ENCODE peak calls at places on chromosome 18, in nine cellular contexts. Q is GM12865; P is CD8-positive, alpha-beta T cell; W is lower lobe of right lung; H is esophagus squamous epithelium; V is right atrium auricular region; M is GM20000; N is bronchial epithelial cell; R is endodermal cell. E is an unnamed sample.

GRCh38 chr18:58388736-58389135 is 240.2 kb downstream of the ALPK2 start:
- DNase-seq in H (no peak), M (no peak), N (no peak), R (peak), W (no peak), Q (no peak), V (peak), P (no peak), E (no peak)

GRCh38 chr18:24208270-24209035 is 69.6 kb downstream of the CABYR start:
- DNase-seq in P (no peak), R (no peak), Q (no peak), N (peak), H (no peak), M (no peak), W (no peak), V (no peak), E (no peak)

GRCh38 chr18:72637319-72638113 is 93.4 kb upstream of the CBLN2 start:
- DNase-seq in R (no peak), V (no peak), N (no peak), W (no peak), M (no peak), H (no peak), Q (no peak), P (no peak), E (no peak)

GRCh38 chr18:3340682-3341097 is 78.8 kb downstream of the MYL12B start:
- DNase-seq in Q (no peak), P (no peak), R (no peak), H (no peak), W (no peak), V (no peak), N (peak), M (no peak), E (no peak)

GRCh38 chr18:26746284-26747130 is 119.0 kb downstream of the AQP4 start:
- DNase-seq in M (no peak), R (no peak), H (no peak), Q (no peak), N (peak), V (no peak), P (no peak), W (no peak), E (no peak)

GRCh38 chr18:78649421-78649820 is 330.2 kb upstream of the SALL3 start:
- DNase-seq in V (no peak), H (no peak), Q (no peak), W (no peak), R (no peak), N (no peak), M (no peak), P (no peak), E (no peak)

GRCh38 chr18:37476182-37476581 is 89.4 kb downstream of the CELF4 start:
- DNase-seq in W (no peak), R (peak), M (peak), P (no peak), V (no peak), H (no peak), N (peak), Q (peak), E (no peak)

GRCh38 chr18:12338382-12338781 is 30.3 kb downstream of the TUBB6 start:
- DNase-seq in V (no peak), W (no peak), M (no peak), P (no peak), H (no peak), N (no peak), Q (no peak), R (no peak), E (no peak)

GRCh38 chr18:6054443-6054842 is 159.1 kb upstream of the TMEM200C start:
- DNase-seq in Q (no peak), H (no peak), N (no peak), P (no peak), W (no peak), R (no peak), V (no peak), M (no peak), E (no peak)

GRCh38 chr18:53819671-53820070 is 404.8 kb downstream of the MBD2 start:
- DNase-seq in Q (no peak), M (no peak), P (no peak), H (no peak), R (no peak), N (no peak), W (peak), V (no peak), E (no peak)

GRCh38 chr18:26540041-26540628 is 8.2 kb downstream of the KCTD1 start:
- DNase-seq in R (no peak), M (no peak), N (peak), W (no peak), Q (no peak), H (no peak), V (no peak), P (no peak), E (no peak)

GRCh38 chr18:37270046-37270665 is 295.4 kb downstream of the CELF4 start:
- DNase-seq in M (peak), N (peak), R (peak), V (no peak), Q (peak), H (no peak), P (no peak), W (no peak), E (peak)

DNA sequence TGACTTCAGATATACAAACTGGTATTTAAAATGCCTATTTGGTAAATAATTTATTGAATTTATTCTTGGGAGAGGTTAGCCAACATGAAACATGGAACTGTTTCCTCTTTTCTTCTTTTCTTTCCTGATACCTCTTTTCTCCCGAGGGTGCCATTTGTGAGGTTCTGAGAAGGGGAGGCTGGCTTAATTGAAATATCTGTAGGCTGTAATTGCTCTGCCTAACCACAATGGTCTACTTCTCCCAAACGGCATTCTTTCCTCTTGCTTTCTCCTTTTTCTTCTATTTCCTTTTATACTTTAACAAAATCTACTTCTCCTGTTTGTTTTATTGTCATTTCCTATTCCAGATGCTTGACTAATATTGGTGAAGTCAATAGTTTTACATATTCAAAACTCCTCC is 114.9 kb downstream of the TCF4 start:
- DNase-seq in V (no peak), Q (no peak), P (no peak), R (no peak), N (no peak), W (no peak), M (no peak), H (no peak), E (no peak)
- TF ChIP-seq CTCF in V (no peak), Q (no peak), P (no peak), R (no peak), N (no peak), W (no peak), M (no peak), H (no peak), E (no peak)

DNA sequence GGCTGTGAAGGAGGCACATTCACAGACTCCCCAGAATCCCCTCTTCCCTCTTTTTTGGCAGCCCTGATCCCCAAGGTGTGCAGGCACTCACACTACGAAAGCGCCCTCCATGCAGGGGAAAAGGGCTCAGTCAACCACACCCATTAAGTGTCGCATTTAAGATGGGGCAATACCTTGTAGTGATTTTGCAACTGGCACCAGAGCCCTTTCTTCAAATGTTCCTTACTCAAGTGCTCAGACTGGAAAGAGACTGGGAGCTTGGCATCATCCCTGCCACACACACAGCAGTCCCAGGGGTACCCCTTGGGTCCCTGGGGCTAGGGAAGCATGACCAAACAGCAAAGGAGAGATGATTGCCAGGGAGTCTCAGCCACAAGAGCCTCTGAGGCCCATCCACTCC is 190.1 kb downstream of the HAUS1 start:
- DNase-seq in W (no peak), N (no peak), Q (no peak), R (no peak), H (no peak), M (no peak), P (no peak), V (no peak), E (no peak)
- TF ChIP-seq CTCF in W (no peak), N (no peak), Q (no peak), R (no peak), H (no peak), M (no peak), P (no peak), V (no peak), E (no peak)

GRCh38 chr18:2336993-2337392 is 234.3 kb downstream of the METTL4 start:
- DNase-seq in R (no peak), V (no peak), W (no peak), Q (no peak), M (no peak), P (no peak), H (no peak), N (no peak), E (no peak)

GRCh38 chr18:2338601-2339000 is 232.7 kb downstream of the METTL4 start:
- DNase-seq in P (no peak), Q (no peak), R (no peak), N (no peak), W (no peak), H (no peak), V (no peak), M (no peak), E (no peak)

GRCh38 chr18:2337552-2338141 is 233.7 kb downstream of the METTL4 start:
- DNase-seq in N (peak), R (peak), W (no peak), Q (peak), M (peak), P (peak), H (no peak), V (no peak), E (no peak)
- TF ChIP-seq CTCF in N (peak), R (peak), W (peak), Q (peak), M (peak), P (peak), H (peak), V (peak), E (no peak)

DNA sequence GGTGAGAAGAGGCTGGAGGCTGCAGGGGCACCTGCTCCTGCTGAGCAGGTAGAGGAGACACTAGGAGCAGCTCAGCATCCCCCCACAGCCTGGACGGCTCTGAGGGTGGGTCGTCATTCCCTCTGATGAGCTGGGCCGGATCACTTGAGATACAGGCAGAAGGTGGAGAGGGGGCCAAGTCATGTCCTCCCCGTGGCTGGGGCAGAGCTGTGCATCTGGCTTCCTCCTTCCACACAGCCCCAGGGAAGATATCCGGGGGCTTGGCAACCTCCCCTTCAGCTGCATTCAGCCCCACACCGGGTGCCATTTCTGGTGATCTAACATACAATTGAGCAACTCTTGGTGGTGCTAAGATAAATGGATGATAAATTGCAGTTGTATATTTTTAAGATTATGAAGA is 236.9 kb downstream of the LDLRAD4 start:
- DNase-seq in M (no peak), Q (no peak), W (no peak), H (no peak), N (no peak), P (no peak), V (peak), R (no peak), E (no peak)
- TF ChIP-seq CTCF in M (no peak), Q (no peak), W (no peak), H (no peak), N (no peak), P (no peak), V (no peak), R (no peak), E (no peak)

DNA sequence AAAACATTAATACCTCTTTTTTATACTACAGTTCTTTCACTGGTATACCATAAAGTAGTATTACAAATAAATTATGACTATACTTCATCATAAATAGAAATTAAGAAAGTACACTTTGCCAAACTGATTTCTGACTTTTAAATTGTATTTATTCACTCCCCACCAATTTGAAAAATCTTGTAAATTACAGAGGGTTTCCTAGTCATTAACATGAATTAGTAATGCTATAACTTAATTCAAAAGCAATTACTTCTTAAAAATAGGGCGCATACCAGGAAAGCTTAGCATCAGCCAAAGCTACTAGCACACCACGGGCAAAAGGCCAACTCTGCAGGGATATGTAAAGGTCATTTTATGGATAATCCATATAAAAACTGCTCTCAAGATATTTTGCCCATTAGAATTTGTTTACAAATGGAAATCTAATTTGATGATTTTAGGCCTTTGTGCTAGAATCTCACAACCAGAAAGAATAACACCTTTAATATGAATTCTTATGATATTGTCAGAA is 142.3 kb downstream of the PIGN start:
- DNase-seq in N (no peak), H (no peak), V (no peak), Q (no peak), R (no peak), P (no peak), M (no peak), W (no peak), E (no peak)
- TF ChIP-seq CTCF in N (no peak), H (no peak), V (no peak), Q (no peak), R (no peak), P (no peak), M (no peak), W (no peak), E (no peak)

DNA sequence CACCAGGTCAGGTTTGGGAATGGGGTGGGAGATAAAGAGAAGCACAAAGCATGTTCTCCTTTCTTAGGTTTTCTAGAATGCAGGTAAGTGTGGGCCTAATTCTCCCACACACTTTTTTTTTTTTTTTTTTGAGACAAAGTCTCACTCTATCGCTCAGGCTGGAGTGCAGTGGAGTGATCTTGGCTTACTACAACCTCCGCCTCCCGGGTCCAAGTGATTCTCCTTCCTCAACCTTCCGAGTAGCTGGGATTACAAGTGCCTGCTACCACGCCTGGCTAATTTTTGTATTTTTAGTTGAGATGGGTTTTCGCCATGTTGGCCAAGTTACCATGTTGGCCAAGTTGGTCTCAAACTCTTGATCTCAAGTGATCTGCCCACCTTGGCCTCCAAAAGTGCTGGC is 26.3 kb downstream of the LIPG start:
- DNase-seq in W (no peak), H (no peak), P (no peak), N (no peak), R (no peak), Q (no peak), M (no peak), V (no peak), E (no peak)
- TF ChIP-seq CTCF in W (no peak), H (no peak), P (no peak), N (no peak), R (no peak), Q (no peak), M (no peak), V (no peak), E (no peak)

DNA sequence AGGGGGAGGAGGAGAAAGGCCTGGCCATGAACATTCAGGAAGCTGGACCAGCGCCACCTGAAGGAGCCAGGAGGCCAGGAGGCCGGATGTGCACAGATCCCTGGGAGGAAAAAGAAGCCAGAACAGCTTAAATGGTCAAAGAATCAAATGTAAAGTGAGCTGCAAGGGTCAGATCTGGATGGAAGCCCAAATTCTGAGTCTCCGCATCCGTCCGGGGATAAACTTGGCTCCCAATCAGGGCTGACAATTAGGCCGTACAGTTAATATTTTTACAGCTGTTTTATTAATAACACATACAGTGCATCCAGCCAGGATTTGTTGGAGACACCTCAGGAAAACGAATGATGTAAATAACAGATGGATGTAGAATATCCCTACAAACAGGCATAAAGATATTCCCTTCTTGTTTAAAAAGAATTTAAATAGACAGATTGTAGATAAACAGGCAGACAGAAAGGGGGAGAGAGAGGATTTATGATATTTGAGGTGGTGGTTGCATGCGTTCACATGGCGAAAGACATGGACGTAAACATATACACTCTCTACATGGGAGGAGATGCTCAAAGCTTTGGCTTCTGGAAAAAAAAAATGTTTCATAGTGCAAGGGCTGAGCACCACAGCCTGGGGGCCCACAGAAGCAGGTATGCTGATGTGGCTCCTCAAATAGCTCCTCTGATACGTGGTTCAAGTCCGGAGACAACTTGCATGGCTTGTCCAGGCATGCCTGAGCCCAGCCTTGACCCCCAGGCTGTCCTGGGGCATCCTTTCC is 495.3 kb upstream of the TCF4 start:
- DNase-seq in N (no peak), M (no peak), V (no peak), Q (no peak), W (no peak), P (no peak), R (peak), H (no peak), E (no peak)
- TF ChIP-seq CTCF in N (no peak), M (no peak), V (peak), Q (no peak), W (peak), P (no peak), R (peak), H (no peak), E (no peak)

DNA sequence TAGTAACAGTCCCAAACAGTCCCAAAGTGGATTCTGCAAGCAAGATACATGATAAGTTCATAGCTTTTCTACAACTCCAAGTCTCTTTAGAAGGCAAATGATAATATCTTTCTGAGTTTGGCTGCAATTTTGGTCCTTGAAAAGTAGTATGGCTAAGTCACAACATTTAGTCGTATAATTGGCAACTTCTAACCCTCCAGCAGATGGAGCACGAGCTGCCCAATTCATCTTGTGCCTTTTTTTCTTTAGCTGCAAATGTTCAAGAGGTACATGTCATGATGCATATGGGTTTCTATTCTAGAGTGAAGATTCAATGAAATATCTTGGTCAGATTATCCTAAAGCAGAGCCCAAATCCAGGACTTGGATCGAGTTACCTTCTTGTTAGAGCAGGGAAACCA is 127.0 kb upstream of the KLHL14 start:
- DNase-seq in M (no peak), R (no peak), V (no peak), W (no peak), Q (no peak), N (no peak), H (no peak), P (no peak), E (no peak)
- TF ChIP-seq CTCF in M (no peak), R (peak), V (no peak), W (no peak), Q (no peak), N (peak), H (no peak), P (no peak), E (no peak)